ENCODE peak calls at places on chromosomes 12 and 14, in nine cellular contexts. A is tibial nerve, C is lower leg skin, Q is adrenal gland, D is HCT116, N is ovary, F is body of pancreas, P is uterus, R is gastrocnemius medialis. T is an unnamed sample.

GRCh38 chr12:53452159-53453077 is 516 bp downstream of the PCBP2 start:
- DNase-seq in A (peak; percentile 76), C (peak; percentile 95), Q (peak; percentile 94), D (peak; percentile 64), N (peak; percentile 93), F (peak; percentile 87), P (peak; percentile 89), R (peak; percentile 76), T (peak; percentile 94)

GRCh38 chr14:73251516-73252215 is 14.4 kb downstream of the PAPLN start:
- DNase-seq in A (no peak), C (no peak), Q (no peak), D (no peak), N (no peak), F (no peak), P (no peak), R (no peak), T (no peak)

GRCh38 chr12:116591608-116592115 is 32.5 kb downstream of the MAP1LC3B2 start:
- DNase-seq in A (no peak), C (no peak), Q (no peak), D (no peak), N (no peak), F (peak; percentile 18), P (no peak), R (no peak), T (no peak)

GRCh38 chr12:48592591-48593086 is 22.8 kb upstream of the LALBA start:
- DNase-seq in A (no peak), C (no peak), Q (no peak), D (no peak), N (no peak), F (no peak), P (no peak), R (no peak), T (no peak)

GRCh38 chr12:74365178-74365964 is 172.3 kb upstream of the ATXN7L3B start:
- DNase-seq in A (no peak), C (no peak), Q (peak; percentile 24), D (no peak), N (peak; percentile 21), F (peak; percentile 9), P (no peak), R (no peak), T (no peak)

GRCh38 chr14:51419685-51420084 is 179.6 kb downstream of the TMX1 start:
- DNase-seq in A (no peak), C (no peak), Q (no peak), D (no peak), N (no peak), F (no peak), P (no peak), R (no peak), T (no peak)

GRCh38 chr14:54207476-54207875 is 189.3 kb upstream of the CDKN3 start:
- DNase-seq in A (no peak), C (no peak), Q (no peak), D (no peak), N (no peak), F (no peak), P (no peak), R (no peak), T (no peak)

GRCh38 chr12:116604151-116604550 is 45.0 kb downstream of the MAP1LC3B2 start:
- DNase-seq in A (no peak), C (no peak), Q (no peak), D (no peak), N (peak; percentile 49), F (no peak), P (peak; percentile 57), R (no peak), T (no peak)

GRCh38 chr14:35333347-35333730 is 41.2 kb downstream of the PSMA6 start:
- DNase-seq in A (no peak), C (no peak), Q (no peak), D (no peak), N (no peak), F (no peak), P (no peak), R (no peak), T (no peak)

GRCh38 chr12:117857632-117858274 is 111.0 kb downstream of the KSR2 start:
- DNase-seq in A (no peak), C (no peak), Q (peak; percentile 34), D (no peak), N (no peak), F (peak; percentile 48), P (no peak), R (no peak), T (no peak)

GRCh38 chr12:132474237-132474741 is 15.7 kb upstream of the FBRSL1 start:
- DNase-seq in A (no peak), C (no peak), Q (no peak), D (no peak), N (no peak), F (no peak), P (no peak), R (no peak), T (peak; percentile 58)

GRCh38 chr12:5344131-5344530 is 87.8 kb upstream of the NTF3 start:
- DNase-seq in A (no peak), C (no peak), Q (no peak), D (no peak), N (no peak), F (no peak), P (no peak), R (no peak), T (no peak)

GRCh38 chr12:97022831-97023230 is 115.8 kb downstream of the NEDD1 start:
- DNase-seq in A (no peak), C (no peak), Q (no peak), D (no peak), N (no peak), F (no peak), P (no peak), R (no peak), T (no peak)

GRCh38 chr12:93550748-93551611 is 21.5 kb upstream of the SOCS2 start:
- DNase-seq in A (no peak), C (no peak), Q (no peak), D (no peak), N (no peak), F (no peak), P (no peak), R (no peak), T (no peak)

GRCh38 chr14:91744068-91744480 is 12.2 kb upstream of the CATSPERB start:
- DNase-seq in A (no peak), C (no peak), Q (no peak), D (peak; percentile 6), N (no peak), F (peak; percentile 68), P (no peak), R (no peak), T (no peak)

GRCh38 chr14:38255408-38255672 is 553 bp downstream of the CLEC14A start:
- DNase-seq in A (no peak), C (no peak), Q (no peak), D (no peak), N (no peak), F (no peak), P (no peak), R (no peak), T (peak; percentile 28)
- TF ChIP-seq CTCF in A (no peak), C (no peak), Q (no peak), D (no peak), N (no peak), F (no peak), P (no peak), R (no peak), T (no peak)

GRCh38 chr12:122203301-122203967 is at the start of gene B3GNT4:
- DNase-seq in A (no peak), C (peak; percentile 91), Q (no peak), D (peak; percentile 32), N (no peak), F (peak; percentile 72), P (no peak), R (no peak), T (peak; percentile 48)
- TF ChIP-seq POLR2A in A (no peak), C (no peak), Q (no peak), D (no peak), N (no peak), F (no peak), P (no peak), R (no peak), T (no peak)

GRCh38 chr14:103762011-103762410 is 46.4 kb downstream of the ZFYVE21 start:
- DNase-seq in A (no peak), C (no peak), Q (no peak), D (no peak), N (no peak), F (no peak), P (no peak), R (no peak), T (no peak)

GRCh38 chr14:103765526-103765925 is 49.9 kb downstream of the ZFYVE21 start:
- DNase-seq in A (no peak), C (no peak), Q (no peak), D (no peak), N (no peak), F (no peak), P (no peak), R (no peak), T (no peak)

GRCh38 chr14:103763730-103764488 is 48.3 kb downstream of the ZFYVE21 start:
- DNase-seq in A (no peak), C (no peak), Q (no peak), D (no peak), N (no peak), F (no peak), P (no peak), R (no peak), T (no peak)

GRCh38 chr14:103767306-103767894 is 51.8 kb downstream of the ZFYVE21 start:
- DNase-seq in A (no peak), C (no peak), Q (no peak), D (no peak), N (no peak), F (no peak), P (no peak), R (no peak), T (no peak)

DNA sequence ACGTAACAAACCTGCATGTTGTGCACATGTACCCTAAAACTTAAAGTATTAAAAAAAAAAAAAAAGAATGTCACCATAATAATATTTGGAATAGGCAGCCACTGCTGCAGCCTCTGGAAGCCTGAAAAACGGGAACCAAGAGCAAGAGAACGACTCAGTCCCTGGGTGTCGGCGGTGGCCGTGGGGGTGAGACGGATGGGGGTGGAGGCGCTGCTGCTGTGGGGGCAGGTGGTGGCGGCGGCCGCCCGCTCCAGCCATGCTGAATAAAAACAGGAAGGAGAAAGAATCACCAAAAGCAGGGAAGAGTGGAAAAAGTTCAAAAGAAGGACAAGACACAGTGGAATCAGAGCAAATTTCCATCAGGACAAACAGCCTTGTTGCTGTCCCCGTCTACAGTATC is 46.9 kb downstream of the ZFYVE21 start:
- DNase-seq in A (no peak), C (no peak), Q (no peak), D (no peak), N (no peak), F (no peak), P (no peak), R (no peak), T (no peak)
- TF ChIP-seq CTCF in A (no peak), C (no peak), Q (no peak), D (no peak), N (no peak), F (no peak), P (no peak), R (no peak), T (no peak)

DNA sequence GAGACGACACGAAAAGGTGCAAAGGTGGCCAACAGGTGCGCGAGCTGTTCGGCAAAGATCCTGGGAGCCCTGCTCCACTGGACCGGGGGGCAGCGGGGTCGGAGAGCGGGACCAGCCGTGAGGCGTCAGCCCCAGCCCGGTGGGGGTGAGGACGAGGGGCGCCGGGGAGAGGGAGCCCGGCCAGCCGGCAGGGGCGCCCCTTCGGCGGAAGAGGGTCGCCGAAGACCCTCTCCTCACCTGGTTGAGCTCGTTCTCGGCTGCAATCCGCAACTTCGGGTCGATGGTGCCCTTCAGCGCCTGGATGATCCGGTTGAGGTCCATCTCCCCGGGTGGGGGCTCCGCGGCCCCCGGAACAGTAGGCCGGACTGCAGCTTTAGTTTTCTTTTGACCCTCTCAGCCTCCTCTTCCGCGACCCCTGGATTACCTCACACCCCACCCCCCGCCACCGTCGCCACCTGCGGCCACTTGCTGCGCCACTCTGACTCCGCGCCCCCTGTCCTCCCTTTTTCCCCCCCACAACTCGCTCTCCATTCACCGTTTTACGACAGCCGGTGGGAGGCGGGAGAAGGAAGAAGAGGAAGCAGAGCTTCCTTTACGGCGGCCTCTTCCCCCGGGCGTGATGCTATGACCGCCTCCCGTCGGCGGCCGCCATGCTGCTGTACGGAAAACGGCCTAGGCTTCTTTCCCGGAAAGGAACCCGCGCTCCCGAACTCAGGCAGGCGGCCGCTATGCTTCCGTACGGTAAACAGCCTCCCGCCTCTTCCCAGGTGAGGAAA is at the start of gene IPO8:
- DNase-seq in A (peak; percentile 81), C (peak; percentile 97), Q (peak; percentile 94), D (peak; percentile 87), N (peak; percentile 90), F (peak; percentile 93), P (peak; percentile 92), R (peak; percentile 82), T (peak; percentile 96)
- TF ChIP-seq POLR2A in A (no peak), C (no peak), Q (no peak), D (no peak), N (peak; percentile 13), F (peak; percentile 48), P (no peak), R (peak; percentile 21), T (no peak)

T was measured in heart left ventricle.